ENCODE peak calls at places on chromosomes 5 and 9, in ten cellular contexts. W, S, T, R, C, Y, V, Z, J and H are unnamed samples.
A peak's percentile ranks its signal among the peaks of the same experiment; 100 is the strongest.

GRCh38 chr5:151671979-151672378 is 14.7 kb downstream of the SPARC start:
- DNase-seq in R (no peak), V (no peak), S (peak; percentile 32), T (no peak), Z (no peak), C (peak; percentile 98), Y (no peak), J (no peak), W (no peak), H (no peak)

GRCh38 chr5:61182449-61182848 is 20.2 kb upstream of the SMIM15 start:
- DNase-seq in V (no peak), Y (no peak), R (no peak), W (no peak), Z (no peak), C (peak; percentile 62), J (no peak), T (no peak), S (no peak), H (no peak)

GRCh38 chr9:128629136-128629535 is 27.5 kb downstream of the DYNC2I2 start:
- DNase-seq in Z (no peak), T (peak; percentile 33), S (no peak), C (no peak), J (no peak), R (no peak), Y (no peak), V (no peak), W (no peak), H (no peak)

GRCh38 chr5:64180661-64181343 is 15.2 kb downstream of the RNF180 start:
- DNase-seq in R (no peak), W (no peak), C (peak; percentile 13), S (no peak), T (no peak), J (no peak), V (no peak), Y (no peak), Z (no peak), H (no peak)

GRCh38 chr9:75085640-75086039 is 2.3 kb downstream of the NMRK1 start:
- DNase-seq in S (no peak), W (no peak), R (no peak), T (no peak), Z (peak; percentile 50), V (no peak), Y (no peak), J (no peak), C (no peak), H (no peak)

GRCh38 chr9:98867434-98868168 is 60.1 kb downstream of the GALNT12 start:
- DNase-seq in W (no peak), R (no peak), Z (no peak), C (peak; percentile 9), J (no peak), S (peak; percentile 54), T (no peak), Y (peak; percentile 56), V (no peak), H (peak; percentile 83)

GRCh38 chr9:12856608-12857007 is 81.8 kb downstream of the LURAP1L start:
- DNase-seq in R (no peak), W (no peak), J (peak; percentile 78), T (no peak), V (no peak), C (no peak), Z (no peak), S (no peak), Y (no peak), H (no peak)

GRCh38 chr5:6556802-6557102 is 76.1 kb downstream of the NSUN2 start:
- DNase-seq in C (no peak), T (no peak), V (no peak), J (no peak), W (no peak), Y (no peak), S (no peak), Z (no peak), R (no peak), H (no peak)

GRCh38 chr9:94097788-94098413 is 13.6 kb downstream of the PTPDC1 start:
- DNase-seq in R (no peak), T (no peak), V (no peak), S (no peak), Y (no peak), W (peak; percentile 75), C (no peak), J (no peak), Z (no peak), H (no peak)

GRCh38 chr5:52073993-52074689 is 690.9 kb downstream of the ISL1 start:
- DNase-seq in Y (no peak), Z (no peak), J (no peak), V (no peak), R (no peak), T (no peak), C (no peak), S (no peak), W (no peak), H (no peak)
- TF ChIP-seq POLR2AphosphoS5 in Y (no peak), Z (no peak), J (no peak), V (no peak), R (no peak), T (no peak), C (no peak), S (no peak), W (no peak), H (no peak)

GRCh38 chr5:134106991-134107701 is 7.3 kb upstream of the TCF7 start:
- DNase-seq in Z (no peak), W (no peak), C (no peak), S (no peak), V (no peak), Y (no peak), R (no peak), T (no peak), J (no peak), H (no peak)
- H3K4me3 ChIP-seq in Z (no peak overlapping the region), W (no peak overlapping the region), C (no peak overlapping the region), S (no peak overlapping the region), V (no peak overlapping the region), Y (no peak overlapping the region), R (no peak overlapping the region), T (no peak overlapping the region), J (no peak overlapping the region), H (no peak overlapping the region)

GRCh38 chr9:114282507-114282906 is 40.4 kb upstream of the ORM1 start:
- DNase-seq in V (no peak), C (no peak), S (no peak), T (no peak), J (no peak), W (no peak), R (no peak), Z (no peak), Y (no peak), H (peak; percentile 29)

GRCh38 chr9:114283551-114284111 is 39.3 kb upstream of the ORM1 start:
- DNase-seq in S (no peak), T (peak; percentile 51), V (no peak), J (no peak), Y (no peak), W (no peak), C (no peak), R (no peak), Z (no peak), H (peak; percentile 53)

GRCh38 chr9:114282104-114282485 is 40.8 kb upstream of the ORM1 start:
- DNase-seq in Z (no peak), C (no peak), T (peak; percentile 47), V (no peak), Y (no peak), S (no peak), J (no peak), W (no peak), R (no peak), H (peak; percentile 63)

GRCh38 chr9:114281421-114282103 is 41.3 kb upstream of the ORM1 start:
- DNase-seq in Z (no peak), Y (no peak), S (no peak), V (no peak), J (no peak), W (no peak), R (peak; percentile 40), T (peak; percentile 57), C (no peak), H (peak; percentile 69)

DNA sequence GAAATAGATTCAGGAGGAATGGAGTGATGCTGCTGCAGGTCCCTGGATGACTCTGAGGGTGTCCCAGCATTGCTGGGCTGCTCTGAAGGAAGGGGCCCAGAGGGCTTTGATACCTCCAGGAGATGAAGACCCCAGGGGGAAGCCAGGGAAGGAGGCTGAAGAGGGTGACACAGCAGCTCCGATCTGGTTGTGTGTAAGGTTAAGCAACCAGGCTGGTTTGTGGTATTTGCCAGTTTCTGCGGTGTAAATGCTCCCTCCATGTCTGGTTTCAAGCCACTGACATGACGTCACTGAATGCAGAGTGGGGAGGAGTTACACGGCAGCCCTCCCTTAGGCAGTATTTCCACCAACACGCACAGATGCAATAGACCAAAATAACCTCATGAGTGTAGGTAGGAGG is 40.0 kb upstream of the ORM1 start:
- DNase-seq in Z (no peak), T (peak; percentile 3), V (no peak), S (no peak), W (no peak), C (no peak), Y (peak; percentile 67), J (no peak), R (no peak), H (peak; percentile 58)
- TF ChIP-seq POLR2AphosphoS5 in Z (no peak), T (no peak), V (no peak), S (no peak), W (no peak), C (no peak), Y (no peak), J (no peak), R (no peak), H (no peak)

DNA sequence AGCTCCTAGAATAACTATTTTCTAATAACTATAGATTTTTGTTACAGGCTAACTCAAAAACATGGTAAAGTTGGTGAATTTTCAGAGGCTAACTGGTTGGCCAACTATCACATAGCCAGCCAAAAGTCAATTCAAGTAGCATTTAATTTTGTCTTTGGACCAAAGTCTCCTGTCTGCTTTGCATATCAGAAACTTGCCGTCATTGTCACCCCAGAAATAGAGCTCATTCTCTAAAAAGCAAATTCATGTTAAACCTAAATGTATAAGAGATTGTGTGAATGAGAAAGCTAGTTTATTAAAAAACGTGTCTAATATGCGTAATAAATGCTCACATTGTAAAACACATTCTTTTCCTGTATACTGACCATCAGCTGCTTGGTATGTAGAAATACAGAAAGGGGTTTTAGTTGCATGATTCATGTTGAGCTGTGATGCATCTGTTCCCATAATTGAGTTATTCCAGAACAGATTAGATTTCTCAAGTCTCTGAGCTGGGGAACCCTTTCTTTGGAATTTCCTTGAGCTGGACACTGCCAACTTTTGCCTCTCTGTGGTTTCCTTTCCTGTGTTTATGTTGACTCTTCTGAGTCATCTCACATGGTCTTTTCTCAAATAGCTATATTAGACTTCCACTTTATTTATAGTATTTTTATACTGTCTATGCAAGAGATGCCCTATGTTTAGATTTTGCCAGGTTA is 7.3 kb downstream of the SRFBP1 start:
- DNase-seq in T (no peak), J (no peak), V (no peak), S (no peak), W (peak; percentile 61), Z (no peak), Y (no peak), R (no peak), C (peak; percentile 97), H (no peak)
- H3K4me3 ChIP-seq in T (no peak overlapping the region), J (no peak overlapping the region), V (no peak overlapping the region), S (no peak overlapping the region), W (no peak overlapping the region), Z (no peak overlapping the region), Y (no peak overlapping the region), R (no peak overlapping the region), C (no peak overlapping the region), H (no peak overlapping the region)